ENCODE peak calls at places on chromosomes 16 and 17, in ten cellular contexts. W is fibroblast of lung, Y is retinal pigment epithelial cell, K is cardiac muscle cell, I is GM12864, T is right lobe of liver, U is lower leg skin, L is aorta, P is ovary, J is iPS DF 6.9. N is an unnamed sample.

GRCh38 chr17:1880851-1881630 is 51.2 kb downstream of the RPA1 start:
- DNase-seq in W (peak; percentile 52), Y (no peak), K (no peak), I (no peak), T (no peak), U (no peak), L (no peak), P (no peak), J (no peak), N (peak; percentile 35)

GRCh38 chr17:61444831-61445230 is 7.4 kb upstream of the TBX4 start:
- DNase-seq in W (peak; percentile 66), Y (no peak), K (no peak), I (no peak), T (no peak), U (no peak), L (no peak), P (no peak), J (no peak), N (no peak)

GRCh38 chr16:29674188-29674587 is 4.8 kb upstream of the QPRT start:
- DNase-seq in W (peak; percentile 61), Y (no peak), K (no peak), I (no peak), T (no peak), U (no peak), L (no peak), P (peak; percentile 89), J (no peak), N (peak; percentile 73)

GRCh38 chr17:40070895-40071719 is 8.3 kb downstream of the THRA start:
- DNase-seq in W (no peak), Y (no peak), K (no peak), I (no peak), T (no peak), U (no peak), L (no peak), P (peak; percentile 82), J (no peak), N (peak; percentile 93)

GRCh38 chr17:72287586-72287985 is 166.8 kb downstream of the SOX9 start:
- DNase-seq in W (no peak), Y (no peak), K (no peak), I (no peak), T (no peak), U (no peak), L (no peak), P (no peak), J (no peak), N (no peak)

GRCh38 chr16:10668322-10669045 is 26.2 kb downstream of the TEKT5 start:
- DNase-seq in W (peak; percentile 10), Y (no peak), K (peak; percentile 10), I (no peak), T (peak; percentile 24), U (no peak), L (no peak), P (no peak), J (peak; percentile 31), N (no peak)

GRCh38 chr17:64212122-64212521 is 50.9 kb downstream of the TEX2 start:
- DNase-seq in W (peak; percentile 61), Y (no peak), K (no peak), I (no peak), T (no peak), U (no peak), L (no peak), P (no peak), J (no peak), N (no peak)

GRCh38 chr17:34171245-34171818 is 83.8 kb upstream of the CCL2 start:
- DNase-seq in W (peak; percentile 36), Y (no peak), K (peak; percentile 66), I (peak; percentile 16), T (peak; percentile 31), U (peak; percentile 52), L (no peak), P (no peak), J (peak; percentile 71), N (peak; percentile 65)

DNA sequence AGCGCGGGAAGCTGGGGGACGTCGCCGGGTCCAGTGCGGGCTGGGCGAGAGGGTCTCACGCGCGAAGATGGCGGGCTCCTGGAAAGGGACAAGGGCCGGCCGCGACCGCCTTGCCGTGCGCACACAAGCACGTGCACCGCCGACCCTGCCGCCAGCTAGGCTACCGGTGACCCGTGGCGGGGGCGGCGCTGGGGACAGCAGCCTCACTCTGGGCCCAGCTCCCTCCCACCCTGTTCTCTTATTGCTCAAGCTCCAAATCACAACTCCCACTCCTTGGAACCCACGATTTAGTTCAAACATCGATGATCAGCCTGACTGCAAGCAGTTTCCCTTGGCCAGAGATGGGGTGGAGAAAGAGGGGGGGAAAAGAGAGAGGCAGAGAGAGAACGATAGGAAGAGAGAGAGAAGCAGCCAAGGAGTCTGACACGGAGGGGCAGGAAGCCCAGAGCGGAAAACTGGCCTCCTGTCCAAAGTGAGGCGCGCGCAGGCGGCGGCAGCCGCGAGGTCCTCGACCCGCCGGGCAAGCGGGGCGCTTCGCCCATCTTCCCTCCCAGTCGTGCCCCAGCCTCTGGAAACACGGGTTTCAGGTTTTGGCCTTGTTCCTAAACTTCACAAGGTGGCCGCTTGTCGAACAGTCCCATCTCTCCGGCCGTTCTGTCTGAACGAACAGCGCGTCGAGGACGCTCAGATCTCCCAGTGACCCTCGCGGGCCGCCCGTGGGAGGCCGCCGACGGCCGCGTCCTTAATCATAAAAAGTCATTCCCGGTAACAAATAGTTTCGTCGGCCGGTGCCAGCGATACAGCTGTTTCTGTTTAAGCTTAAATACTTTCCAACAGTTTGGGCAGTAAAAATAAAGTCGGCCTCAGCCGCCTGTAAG is 1.7 kb upstream of the CBX8 start:
- DNase-seq in W (no peak), Y (no peak), K (no peak), I (no peak), T (no peak), U (peak; percentile 19), L (no peak), P (no peak), J (no peak), N (no peak)
- H3K4me3 ChIP-seq in W (no peak overlapping the region), Y (no peak overlapping the region), K (peak overlapping the region; percentile 46), I (no peak overlapping the region), T (peak overlapping the region; percentile 74), U (peak overlapping the region; percentile 10), L (no peak overlapping the region), P (peak overlapping the region; percentile 68), J (peak overlapping the region; percentile 21), N (peak overlapping the region; percentile 70)

GRCh38 chr17:42686520-42687137 is 4.3 kb downstream of the CNTNAP1 start:
- DNase-seq in W (no peak), Y (no peak), K (no peak), I (no peak), T (no peak), U (no peak), L (no peak), P (no peak), J (no peak), N (no peak)

GRCh38 chr17:42687707-42688275 is 5.5 kb downstream of the CNTNAP1 start:
- DNase-seq in W (no peak), Y (no peak), K (no peak), I (no peak), T (no peak), U (no peak), L (no peak), P (no peak), J (no peak), N (no peak)

GRCh38 chr17:42684033-42684625 is 1.8 kb downstream of the CNTNAP1 start:
- DNase-seq in W (no peak), Y (no peak), K (no peak), I (no peak), T (no peak), U (no peak), L (no peak), P (no peak), J (no peak), N (peak; percentile 66)

GRCh38 chr17:42684929-42685556 is 2.7 kb downstream of the CNTNAP1 start:
- DNase-seq in W (no peak), Y (no peak), K (no peak), I (no peak), T (no peak), U (no peak), L (no peak), P (no peak), J (no peak), N (no peak)

DNA sequence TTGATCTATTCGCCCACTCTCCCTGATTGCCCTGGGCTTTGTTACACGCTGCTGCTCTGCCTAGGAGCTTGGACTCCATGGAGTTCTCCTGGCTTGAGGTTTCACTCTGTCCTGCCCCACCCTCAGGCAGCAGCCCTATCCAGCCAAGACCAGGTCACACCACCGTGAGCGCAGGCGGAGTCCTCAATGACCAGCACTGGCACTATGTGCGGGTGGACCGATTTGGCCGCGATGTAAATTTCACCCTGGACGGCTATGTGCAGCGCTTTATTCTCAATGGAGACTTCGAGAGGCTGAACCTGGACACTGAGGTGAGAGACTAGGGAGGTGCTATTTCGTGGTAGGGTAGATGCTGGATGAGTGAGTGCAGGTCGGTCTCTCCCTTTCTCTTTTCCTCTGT is 3.5 kb downstream of the CNTNAP1 start:
- DNase-seq in W (no peak), Y (no peak), K (no peak), I (no peak), T (no peak), U (no peak), L (no peak), P (no peak), J (no peak), N (no peak)
- H3K4me3 ChIP-seq in W (no peak overlapping the region), Y (no peak overlapping the region), K (no peak overlapping the region), I (no peak overlapping the region), T (no peak overlapping the region), U (no peak overlapping the region), L (no peak overlapping the region), P (no peak overlapping the region), J (no peak overlapping the region), N (no peak overlapping the region)

DNA sequence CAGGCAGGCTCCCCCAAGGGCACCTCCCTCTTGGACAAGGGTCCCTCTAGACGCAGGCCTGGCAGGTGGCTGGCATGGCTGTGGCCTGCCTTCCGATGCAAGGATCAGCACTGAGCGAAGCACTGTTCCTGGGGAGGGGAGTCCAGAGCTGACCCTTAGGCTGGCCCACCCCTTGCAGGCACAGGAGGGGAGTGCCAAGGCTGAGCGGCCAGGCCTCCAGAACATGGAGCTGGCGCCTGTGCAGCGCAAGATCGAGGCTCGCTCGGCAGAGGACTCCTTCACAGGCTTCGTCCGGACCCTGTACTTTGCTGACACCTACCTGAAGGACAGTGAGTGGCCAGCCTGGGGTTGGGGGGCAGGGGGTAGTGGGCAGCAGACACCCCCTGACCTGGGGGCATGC is 16.8 kb upstream of the MYO15B start:
- DNase-seq in W (no peak), Y (no peak), K (no peak), I (no peak), T (peak; percentile 24), U (no peak), L (no peak), P (no peak), J (no peak), N (no peak)
- H3K4me3 ChIP-seq in W (no peak overlapping the region), Y (no peak overlapping the region), K (no peak overlapping the region), I (no peak overlapping the region), T (no peak overlapping the region), U (no peak overlapping the region), L (no peak overlapping the region), P (no peak overlapping the region), J (no peak overlapping the region), N (no peak overlapping the region)

GRCh38 chr16:87496101-87496801 is 3.4 kb upstream of the ZCCHC14 start:
- DNase-seq in W (no peak), Y (no peak), K (no peak), I (no peak), T (no peak), U (no peak), L (peak; percentile 71), P (no peak), J (no peak), N (no peak)

GRCh38 chr16:87492241-87492635 is 586 bp downstream of the ZCCHC14 start:
- DNase-seq in W (no peak), Y (no peak), K (no peak), I (no peak), T (no peak), U (no peak), L (no peak), P (no peak), J (no peak), N (no peak)

GRCh38 chr16:87490091-87490798 is 2.6 kb downstream of the ZCCHC14 start:
- DNase-seq in W (no peak), Y (no peak), K (no peak), I (no peak), T (no peak), U (no peak), L (no peak), P (no peak), J (no peak), N (peak; percentile 32)

GRCh38 chr16:87495578-87495977 is 2.8 kb upstream of the ZCCHC14 start:
- DNase-seq in W (no peak), Y (no peak), K (no peak), I (no peak), T (no peak), U (no peak), L (no peak), P (no peak), J (no peak), N (no peak)

DNA sequence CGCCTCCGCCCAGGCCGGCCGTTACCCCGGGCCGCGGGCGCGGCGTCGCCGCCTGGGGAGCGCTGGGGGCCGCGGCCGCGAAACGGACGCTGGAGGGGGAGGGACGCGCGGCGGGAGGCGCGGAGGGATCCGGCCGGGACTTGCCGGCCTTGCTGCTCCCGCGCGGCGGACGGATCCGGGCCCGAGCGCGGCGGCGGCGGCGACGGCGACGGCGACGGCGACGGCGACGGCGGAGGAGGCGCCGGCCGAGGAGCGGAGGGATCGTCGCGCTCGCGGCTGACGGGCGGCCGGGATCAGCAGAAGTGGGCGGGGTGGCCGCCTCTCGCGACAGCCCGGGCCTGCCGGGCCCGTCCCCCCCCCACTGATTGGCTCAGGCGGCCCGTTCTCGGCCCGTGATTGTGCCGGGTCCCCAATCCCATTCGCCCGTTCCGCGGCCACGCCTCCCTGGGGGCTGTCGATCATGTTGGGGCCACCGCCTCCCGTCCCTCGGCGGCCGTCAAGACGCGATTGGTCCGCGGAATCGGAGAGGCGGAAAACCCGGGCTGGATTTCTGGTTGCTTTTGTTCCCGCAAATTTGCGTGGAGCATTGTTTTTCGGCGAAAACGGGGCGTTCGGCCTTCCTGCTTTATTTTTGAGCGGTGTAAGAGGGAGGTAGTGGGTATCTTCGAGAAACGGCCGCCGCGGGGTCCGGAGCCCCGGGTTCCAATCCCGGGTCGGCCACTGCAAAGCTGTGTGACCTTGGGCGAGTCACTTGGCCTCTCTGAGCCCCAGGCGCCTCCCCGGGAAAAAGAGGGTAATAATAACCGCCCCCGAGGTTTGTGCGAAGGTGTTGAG is at the start of gene ZCCHC14:
- DNase-seq in W (peak; percentile 99), Y (peak; percentile 95), K (peak; percentile 99), I (peak; percentile 64), T (peak; percentile 100), U (peak; percentile 98), L (peak; percentile 100), P (peak; percentile 99), J (peak; percentile 94), N (peak; percentile 100)
- H3K4me3 ChIP-seq in W (peak within 1 kb of the TSS; percentile 44), Y (peak within 1 kb of the TSS; percentile 73), K (peak within 1 kb of the TSS; percentile 46), I (peak within 1 kb of the TSS; percentile 28), T (peak within 1 kb of the TSS; percentile 56), U (peak within 1 kb of the TSS; percentile 17), L (peak within 1 kb of the TSS; percentile 38), P (peak within 1 kb of the TSS; percentile 55), J (peak within 1 kb of the TSS; percentile 70), N (peak within 1 kb of the TSS; percentile 53)

N was measured in upper lobe of right lung.